ENCODE peak calls at places on chromosome 1, in ten cellular contexts. One of them, this sample, is unnamed.

GRCh38 chr1:31306278-31306677 is 9.4 kb downstream of the ZCCHC17 start:
- DNase-seq in germinal center: no peak
- DNase-seq in stimulated activated CD8-positive, alpha-beta memory T cell treated with anti-CD3 and anti-CD28 coated beads, Interleukin-4, amount 100 ng/mL, for 1 hour: no peak
- DNase-seq in neural crest cell: no peak
- DNase-seq in activated CD4-positive, alpha-beta T cell treated with anti-CD3 and anti-CD28 coated beads for 4 hours: no peak
- DNase-seq in naive thymus-derived CD4-positive, alpha-beta T cell: no peak
- DNase-seq in GM13977: no peak
- DNase-seq in fibroblast of the conjunctiva: peak
- DNase-seq in MCF 10A: peak
- DNase-seq in type B pancreatic cell: no peak
- DNase-seq in this sample: peak

GRCh38 chr1:236850077-236850476 is 55.0 kb downstream of the MTR start:
- DNase-seq in germinal center: no peak
- DNase-seq in stimulated activated CD8-positive, alpha-beta memory T cell treated with anti-CD3 and anti-CD28 coated beads, Interleukin-4, amount 100 ng/mL, for 1 hour: no peak
- DNase-seq in neural crest cell: no peak
- DNase-seq in activated CD4-positive, alpha-beta T cell treated with anti-CD3 and anti-CD28 coated beads for 4 hours: no peak
- DNase-seq in naive thymus-derived CD4-positive, alpha-beta T cell: no peak
- DNase-seq in GM13977: no peak
- DNase-seq in fibroblast of the conjunctiva: no peak
- DNase-seq in MCF 10A: no peak
- DNase-seq in type B pancreatic cell: no peak
- DNase-seq in this sample: no peak

GRCh38 chr1:229006121-229006870 is 264.6 kb upstream of the RAB4A start:
- DNase-seq in germinal center: no peak
- DNase-seq in stimulated activated CD8-positive, alpha-beta memory T cell treated with anti-CD3 and anti-CD28 coated beads, Interleukin-4, amount 100 ng/mL, for 1 hour: no peak
- DNase-seq in neural crest cell: no peak
- DNase-seq in activated CD4-positive, alpha-beta T cell treated with anti-CD3 and anti-CD28 coated beads for 4 hours: no peak
- DNase-seq in naive thymus-derived CD4-positive, alpha-beta T cell: no peak
- DNase-seq in GM13977: no peak
- DNase-seq in fibroblast of the conjunctiva: no peak
- DNase-seq in MCF 10A: peak
- DNase-seq in type B pancreatic cell: no peak
- DNase-seq in this sample: no peak

GRCh38 chr1:93990010-93990409 is 80.8 kb upstream of the GCLM start:
- DNase-seq in germinal center: no peak
- DNase-seq in stimulated activated CD8-positive, alpha-beta memory T cell treated with anti-CD3 and anti-CD28 coated beads, Interleukin-4, amount 100 ng/mL, for 1 hour: no peak
- DNase-seq in neural crest cell: no peak
- DNase-seq in activated CD4-positive, alpha-beta T cell treated with anti-CD3 and anti-CD28 coated beads for 4 hours: no peak
- DNase-seq in naive thymus-derived CD4-positive, alpha-beta T cell: no peak
- DNase-seq in GM13977: no peak
- DNase-seq in fibroblast of the conjunctiva: no peak
- DNase-seq in MCF 10A: no peak
- DNase-seq in type B pancreatic cell: no peak
- DNase-seq in this sample: no peak

GRCh38 chr1:19028110-19028509 is 71.6 kb upstream of the IFFO2 start:
- DNase-seq in germinal center: no peak
- DNase-seq in stimulated activated CD8-positive, alpha-beta memory T cell treated with anti-CD3 and anti-CD28 coated beads, Interleukin-4, amount 100 ng/mL, for 1 hour: no peak
- DNase-seq in neural crest cell: no peak
- DNase-seq in activated CD4-positive, alpha-beta T cell treated with anti-CD3 and anti-CD28 coated beads for 4 hours: no peak
- DNase-seq in naive thymus-derived CD4-positive, alpha-beta T cell: no peak
- DNase-seq in GM13977: no peak
- DNase-seq in fibroblast of the conjunctiva: no peak
- DNase-seq in MCF 10A: no peak
- DNase-seq in type B pancreatic cell: no peak
- DNase-seq in this sample: no peak

GRCh38 chr1:156727914-156728598 is at the start of gene METTL25B:
- DNase-seq in germinal center: no peak
- DNase-seq in stimulated activated CD8-positive, alpha-beta memory T cell treated with anti-CD3 and anti-CD28 coated beads, Interleukin-4, amount 100 ng/mL, for 1 hour: no peak
- DNase-seq in neural crest cell: peak
- DNase-seq in activated CD4-positive, alpha-beta T cell treated with anti-CD3 and anti-CD28 coated beads for 4 hours: no peak
- DNase-seq in naive thymus-derived CD4-positive, alpha-beta T cell: no peak
- DNase-seq in GM13977: peak
- DNase-seq in fibroblast of the conjunctiva: no peak
- DNase-seq in MCF 10A: peak
- DNase-seq in type B pancreatic cell: peak
- DNase-seq in this sample: no peak

GRCh38 chr1:214637722-214638473 is 34.9 kb downstream of the CENPF start:
- DNase-seq in germinal center: peak
- DNase-seq in stimulated activated CD8-positive, alpha-beta memory T cell treated with anti-CD3 and anti-CD28 coated beads, Interleukin-4, amount 100 ng/mL, for 1 hour: no peak
- DNase-seq in neural crest cell: peak
- DNase-seq in activated CD4-positive, alpha-beta T cell treated with anti-CD3 and anti-CD28 coated beads for 4 hours: peak
- DNase-seq in naive thymus-derived CD4-positive, alpha-beta T cell: peak
- DNase-seq in GM13977: peak
- DNase-seq in fibroblast of the conjunctiva: peak
- DNase-seq in MCF 10A: peak
- DNase-seq in type B pancreatic cell: no peak
- DNase-seq in this sample: peak

GRCh38 chr1:45589861-45590260 is 6.0 kb downstream of the NASP start:
- DNase-seq in germinal center: no peak
- DNase-seq in stimulated activated CD8-positive, alpha-beta memory T cell treated with anti-CD3 and anti-CD28 coated beads, Interleukin-4, amount 100 ng/mL, for 1 hour: no peak
- DNase-seq in neural crest cell: no peak
- DNase-seq in activated CD4-positive, alpha-beta T cell treated with anti-CD3 and anti-CD28 coated beads for 4 hours: no peak
- DNase-seq in naive thymus-derived CD4-positive, alpha-beta T cell: no peak
- DNase-seq in GM13977: no peak
- DNase-seq in fibroblast of the conjunctiva: no peak
- DNase-seq in MCF 10A: no peak
- DNase-seq in type B pancreatic cell: no peak
- DNase-seq in this sample: no peak

This sample was measured in AG04450.